ENCODE peak calls at places on chromosomes 13 and 19, in nine cellular contexts. One of them, this sample, is unnamed.

GRCh38 chr19:13102666-13103584 is at the start of gene LYL1:
- DNase-seq in myocyte: no peak
- DNase-seq in T1000: peak
- DNase-seq in CD8-positive, alpha-beta memory T cell: peak
- DNase-seq in central memory CD8-positive, alpha-beta T cell: no peak
- DNase-seq in kidney: peak
- DNase-seq in NCI-H1105: no peak
- DNase-seq in SIG-M5: peak
- DNase-seq in ELR: peak
- DNase-seq in this sample: no peak

GRCh38 chr13:65932587-65933239 is 1297.4 kb downstream of the PCDH9 start:
- DNase-seq in myocyte: peak
- DNase-seq in T1000: no peak
- DNase-seq in CD8-positive, alpha-beta memory T cell: no peak
- DNase-seq in central memory CD8-positive, alpha-beta T cell: no peak
- DNase-seq in kidney: no peak
- DNase-seq in NCI-H1105: no peak
- DNase-seq in SIG-M5: no peak
- DNase-seq in ELR: peak
- DNase-seq in this sample: no peak

GRCh38 chr19:869245-870177 is 10.0 kb downstream of the CFD start:
- DNase-seq in myocyte: peak
- DNase-seq in T1000: peak
- DNase-seq in CD8-positive, alpha-beta memory T cell: no peak
- DNase-seq in central memory CD8-positive, alpha-beta T cell: no peak
- DNase-seq in kidney: peak
- DNase-seq in NCI-H1105: no peak
- DNase-seq in SIG-M5: no peak
- DNase-seq in ELR: peak
- DNase-seq in this sample: peak

GRCh38 chr13:30143671-30144400 is 163.5 kb downstream of the KATNAL1 start:
- DNase-seq in myocyte: peak
- DNase-seq in T1000: no peak
- DNase-seq in CD8-positive, alpha-beta memory T cell: no peak
- DNase-seq in central memory CD8-positive, alpha-beta T cell: no peak
- DNase-seq in kidney: no peak
- DNase-seq in NCI-H1105: no peak
- DNase-seq in SIG-M5: no peak
- DNase-seq in ELR: peak
- DNase-seq in this sample: peak

GRCh38 chr19:19513671-19514070 is 1.7 kb downstream of the TSSK6 start:
- DNase-seq in myocyte: no peak
- DNase-seq in T1000: no peak
- DNase-seq in CD8-positive, alpha-beta memory T cell: no peak
- DNase-seq in central memory CD8-positive, alpha-beta T cell: no peak
- DNase-seq in kidney: no peak
- DNase-seq in NCI-H1105: no peak
- DNase-seq in SIG-M5: no peak
- DNase-seq in ELR: no peak
- DNase-seq in this sample: no peak

GRCh38 chr13:61170791-61171330 is 244.8 kb downstream of the PCDH20 start:
- DNase-seq in myocyte: no peak
- DNase-seq in T1000: no peak
- DNase-seq in CD8-positive, alpha-beta memory T cell: no peak
- DNase-seq in central memory CD8-positive, alpha-beta T cell: no peak
- DNase-seq in kidney: peak
- DNase-seq in NCI-H1105: peak
- DNase-seq in SIG-M5: no peak
- DNase-seq in ELR: no peak
- DNase-seq in this sample: no peak

GRCh38 chr13:95956589-95957148 is 96.5 kb downstream of the UGGT2 start:
- DNase-seq in myocyte: peak
- DNase-seq in T1000: no peak
- DNase-seq in CD8-positive, alpha-beta memory T cell: no peak
- DNase-seq in central memory CD8-positive, alpha-beta T cell: no peak
- DNase-seq in kidney: no peak
- DNase-seq in NCI-H1105: no peak
- DNase-seq in SIG-M5: no peak
- DNase-seq in ELR: peak
- DNase-seq in this sample: peak

GRCh38 chr19:16698914-16699313 is 20.7 kb upstream of the NWD1 start:
- DNase-seq in myocyte: peak
- DNase-seq in T1000: no peak
- DNase-seq in CD8-positive, alpha-beta memory T cell: no peak
- DNase-seq in central memory CD8-positive, alpha-beta T cell: no peak
- DNase-seq in kidney: no peak
- DNase-seq in NCI-H1105: no peak
- DNase-seq in SIG-M5: no peak
- DNase-seq in ELR: no peak
- DNase-seq in this sample: no peak

GRCh38 chr19:22882797-22883196 is 50.7 kb downstream of the ZNF723 start:
- DNase-seq in myocyte: peak
- DNase-seq in T1000: no peak
- DNase-seq in CD8-positive, alpha-beta memory T cell: no peak
- DNase-seq in central memory CD8-positive, alpha-beta T cell: no peak
- DNase-seq in kidney: no peak
- DNase-seq in NCI-H1105: peak
- DNase-seq in SIG-M5: no peak
- DNase-seq in ELR: peak
- DNase-seq in this sample: no peak

GRCh38 chr13:87393358-87393757 is 277.8 kb upstream of the SLITRK5 start:
- DNase-seq in myocyte: no peak
- DNase-seq in T1000: no peak
- DNase-seq in CD8-positive, alpha-beta memory T cell: no peak
- DNase-seq in central memory CD8-positive, alpha-beta T cell: no peak
- DNase-seq in kidney: no peak
- DNase-seq in NCI-H1105: no peak
- DNase-seq in SIG-M5: no peak
- DNase-seq in ELR: no peak
- DNase-seq in this sample: no peak

GRCh38 chr13:94400874-94401273 is 78.6 kb downstream of the DCT start:
- DNase-seq in myocyte: no peak
- DNase-seq in T1000: no peak
- DNase-seq in CD8-positive, alpha-beta memory T cell: no peak
- DNase-seq in central memory CD8-positive, alpha-beta T cell: no peak
- DNase-seq in kidney: no peak
- DNase-seq in NCI-H1105: no peak
- DNase-seq in SIG-M5: no peak
- DNase-seq in ELR: no peak
- DNase-seq in this sample: no peak

GRCh38 chr13:91017669-91018053 is 329.8 kb upstream of the MIR17HG start:
- DNase-seq in myocyte: no peak
- DNase-seq in T1000: no peak
- DNase-seq in CD8-positive, alpha-beta memory T cell: no peak
- DNase-seq in central memory CD8-positive, alpha-beta T cell: no peak
- DNase-seq in kidney: peak
- DNase-seq in NCI-H1105: no peak
- DNase-seq in SIG-M5: no peak
- DNase-seq in ELR: peak
- DNase-seq in this sample: no peak

GRCh38 chr13:40271511-40271910 is 394.9 kb downstream of the FOXO1 start:
- DNase-seq in myocyte: no peak
- DNase-seq in T1000: no peak
- DNase-seq in CD8-positive, alpha-beta memory T cell: no peak
- DNase-seq in central memory CD8-positive, alpha-beta T cell: no peak
- DNase-seq in kidney: no peak
- DNase-seq in NCI-H1105: no peak
- DNase-seq in SIG-M5: no peak
- DNase-seq in ELR: no peak
- DNase-seq in this sample: no peak

GRCh38 chr19:33528404-33528803 is 6.8 kb upstream of the PEPD start:
- DNase-seq in myocyte: no peak
- DNase-seq in T1000: no peak
- DNase-seq in CD8-positive, alpha-beta memory T cell: no peak
- DNase-seq in central memory CD8-positive, alpha-beta T cell: no peak
- DNase-seq in kidney: no peak
- DNase-seq in NCI-H1105: no peak
- DNase-seq in SIG-M5: no peak
- DNase-seq in ELR: no peak
- DNase-seq in this sample: no peak

GRCh38 chr13:77521194-77521593 is 14.3 kb upstream of the SCEL start:
- DNase-seq in myocyte: no peak
- DNase-seq in T1000: no peak
- DNase-seq in CD8-positive, alpha-beta memory T cell: no peak
- DNase-seq in central memory CD8-positive, alpha-beta T cell: no peak
- DNase-seq in kidney: no peak
- DNase-seq in NCI-H1105: no peak
- DNase-seq in SIG-M5: no peak
- DNase-seq in ELR: peak
- DNase-seq in this sample: peak

GRCh38 chr13:47004552-47004951 is 107.7 kb upstream of the HTR2A start:
- DNase-seq in myocyte: no peak
- DNase-seq in T1000: no peak
- DNase-seq in CD8-positive, alpha-beta memory T cell: no peak
- DNase-seq in central memory CD8-positive, alpha-beta T cell: no peak
- DNase-seq in kidney: no peak
- DNase-seq in NCI-H1105: no peak
- DNase-seq in SIG-M5: no peak
- DNase-seq in ELR: no peak
- DNase-seq in this sample: no peak

GRCh38 chr19:11268783-11269267 is 6.5 kb upstream of the DOCK6 start:
- DNase-seq in myocyte: peak
- DNase-seq in T1000: no peak
- DNase-seq in CD8-positive, alpha-beta memory T cell: no peak
- DNase-seq in central memory CD8-positive, alpha-beta T cell: no peak
- DNase-seq in kidney: peak
- DNase-seq in NCI-H1105: no peak
- DNase-seq in SIG-M5: no peak
- DNase-seq in ELR: peak
- DNase-seq in this sample: peak